ENCODE peak calls at places on chromosomes 6 and 20, in four cellular contexts. V is astrocyte of the spinal cord, N is nephron progenitor cell, T is fibroblast of mammary gland. B is an unnamed sample.

GRCh38 chr6:130337534-130337933 is 28.3 kb upstream of the TMEM200A start:
- DNase-seq in V (no peak), T (no peak), N (no peak), B (no peak)

GRCh38 chr6:41546475-41546865 is 289 bp downstream of the FOXP4 start:
- DNase-seq in N (no peak), T (peak; percentile 31), V (no peak), B (peak; percentile 68)

GRCh38 chr6:4172368-4172767 is 37.0 kb upstream of the ECI2 start:
- DNase-seq in V (no peak), N (no peak), T (no peak), B (no peak)

GRCh38 chr20:7650481-7650880 is 289.8 kb downstream of the HAO1 start:
- DNase-seq in N (no peak), T (peak; percentile 51), V (peak; percentile 74), B (no peak)

GRCh38 chr6:142592876-142593275 is 291.1 kb downstream of the ADGRG6 start:
- DNase-seq in T (peak; percentile 15), V (no peak), N (no peak), B (no peak)

GRCh38 chr6:138622967-138623366 is 123.7 kb upstream of the NHSL1 start:
- DNase-seq in T (no peak), V (no peak), N (no peak), B (no peak)

GRCh38 chr20:48406462-48407235 is 421.1 kb downstream of the PREX1 start:
- DNase-seq in N (no peak), V (no peak), T (peak; percentile 8), B (no peak)

GRCh38 chr20:2578430-2579192 is 42.2 kb downstream of the TMC2 start:
- DNase-seq in N (no peak), T (no peak), V (no peak), B (no peak)

GRCh38 chr20:7248392-7248992 is 481.0 kb downstream of the BMP2 start:
- DNase-seq in T (peak; percentile 5), N (no peak), V (no peak), B (no peak)

GRCh38 chr6:20327141-20327540 is 74.5 kb upstream of the E2F3 start:
- DNase-seq in T (no peak), V (no peak), N (no peak), B (no peak)

GRCh38 chr6:2055914-2056313 is 189.5 kb downstream of the GMDS start:
- DNase-seq in T (peak; percentile 51), N (no peak), V (no peak), B (no peak)

GRCh38 chr6:32183483-32184083 is 470 bp downstream of the AGER start:
- DNase-seq in V (no peak), T (no peak), N (no peak), B (no peak)

GRCh38 chr6:73073238-73073637 is 152.1 kb downstream of the KHDC1L start:
- DNase-seq in N (no peak), V (no peak), T (no peak), B (no peak)

GRCh38 chr20:35739294-35740163 is 2.5 kb downstream of the RBM39 start:
- DNase-seq in N (no peak), T (peak; percentile 62), V (peak; percentile 34), B (peak; percentile 60)

GRCh38 chr6:30894381-30894780 is 10.1 kb downstream of the DDR1 start:
- DNase-seq in V (no peak), T (no peak), N (no peak), B (no peak)

GRCh38 chr6:26575494-26575939 is 21.2 kb upstream of the ABT1 start:
- DNase-seq in T (peak; percentile 66), V (peak; percentile 24), N (no peak), B (no peak)

GRCh38 chr6:90194371-90194841 is 102.2 kb downstream of the BACH2 start:
- DNase-seq in N (no peak), T (peak; percentile 92), V (peak; percentile 85), B (no peak)

GRCh38 chr6:159094444-159095252 is 49.9 kb upstream of the TAGAP start:
- DNase-seq in V (no peak), N (no peak), T (no peak), B (no peak)

GRCh38 chr6:108944707-108945685 is 96.8 kb downstream of the ARMC2 start:
- DNase-seq in N (no peak), V (peak; percentile 92), T (peak; percentile 96), B (no peak)

GRCh38 chr6:93183513-93183912 is 235.8 kb downstream of the EPHA7 start:
- DNase-seq in N (no peak), T (no peak), V (no peak), B (no peak)

GRCh38 chr6:140009286-140009685 is 634.8 kb upstream of the CITED2 start:
- DNase-seq in V (no peak), T (no peak), N (no peak), B (no peak)

GRCh38 chr6:33858804-33859203 is 55.0 kb upstream of the MLN start:
- DNase-seq in T (no peak), N (no peak), V (no peak), B (no peak)

GRCh38 chr6:29887819-29888581 is 54.3 kb upstream of the HLA-A start:
- DNase-seq in T (peak; percentile 24), V (peak; percentile 15), N (peak; percentile 71), B (peak; percentile 77)

GRCh38 chr6:137315081-137315480 is 95.9 kb upstream of the IFNGR1 start:
- DNase-seq in V (no peak), N (no peak), T (no peak), B (no peak)

GRCh38 chr6:83183082-83183828 is 9.8 kb downstream of the PGM3 start:
- DNase-seq in N (no peak), V (peak; percentile 72), T (peak; percentile 98), B (no peak)

GRCh38 chr6:112503210-112503609 is 156.1 kb downstream of the RFPL4B start:
- DNase-seq in T (no peak), N (peak; percentile 30), V (peak; percentile 29), B (no peak)

GRCh38 chr6:83430606-83431544 is at the start of gene ME1:
- DNase-seq in N (peak; percentile 83), V (peak; percentile 78), T (peak; percentile 84), B (peak; percentile 78)

GRCh38 chr20:52047811-52048302 is 143.7 kb downstream of the ZFP64 start:
- DNase-seq in T (peak; percentile 55), V (peak; percentile 87), N (no peak), B (peak; percentile 7)

GRCh38 chr6:31270788-31271640 is 878 bp downstream of the HLA-C start:
- DNase-seq in N (peak; percentile 68), T (peak; percentile 25), V (peak; percentile 19), B (peak; percentile 73)

GRCh38 chr6:108260126-108260808 is 573 bp downstream of the SNX3 start:
- DNase-seq in N (peak; percentile 18), T (peak; percentile 54), V (peak; percentile 43), B (peak; percentile 18)

GRCh38 chr6:110874880-110875547 is 429 bp downstream of the AMD1 start:
- DNase-seq in T (no peak), V (no peak), N (peak; percentile 54), B (peak; percentile 64)

GRCh38 chr20:62032606-62033368 is 32.9 kb downstream of the TAF4 start:
- DNase-seq in N (no peak), T (peak; percentile 45), V (no peak), B (no peak)

GRCh38 chr6:19830171-19830570 is 7.0 kb upstream of the ID4 start:
- DNase-seq in T (peak; percentile 52), N (no peak), V (no peak), B (no peak)

GRCh38 chr6:146090474-146090873 is 61.6 kb downstream of the GRM1 start:
- DNase-seq in V (peak; percentile 82), T (peak; percentile 3), N (no peak), B (no peak)

GRCh38 chr20:17967595-17968365 is 814 bp downstream of the SNX5 start:
- DNase-seq in N (no peak), V (peak; percentile 59), T (peak; percentile 57), B (no peak)

GRCh38 chr6:147675281-147675680 is 166.8 kb downstream of the SAMD5 start:
- DNase-seq in N (no peak), T (peak; percentile 60), V (peak; percentile 52), B (no peak)

GRCh38 chr20:46058656-46059281 is 29.8 kb downstream of the SLC12A5 start:
- DNase-seq in N (peak; percentile 48), V (no peak), T (no peak), B (no peak)

GRCh38 chr20:46056970-46057855 is 28.2 kb downstream of the SLC12A5 start:
- DNase-seq in T (peak; percentile 35), V (peak; percentile 48), N (peak; percentile 93), B (no peak)

GRCh38 chr20:46060301-46060881 is 29.4 kb downstream of the NCOA5 start:
- DNase-seq in N (no peak), T (no peak), V (no peak), B (no peak)

GRCh38 chr20:46056027-46056833 is 27.2 kb downstream of the SLC12A5 start:
- DNase-seq in V (no peak), N (no peak), T (no peak), B (no peak)

DNA sequence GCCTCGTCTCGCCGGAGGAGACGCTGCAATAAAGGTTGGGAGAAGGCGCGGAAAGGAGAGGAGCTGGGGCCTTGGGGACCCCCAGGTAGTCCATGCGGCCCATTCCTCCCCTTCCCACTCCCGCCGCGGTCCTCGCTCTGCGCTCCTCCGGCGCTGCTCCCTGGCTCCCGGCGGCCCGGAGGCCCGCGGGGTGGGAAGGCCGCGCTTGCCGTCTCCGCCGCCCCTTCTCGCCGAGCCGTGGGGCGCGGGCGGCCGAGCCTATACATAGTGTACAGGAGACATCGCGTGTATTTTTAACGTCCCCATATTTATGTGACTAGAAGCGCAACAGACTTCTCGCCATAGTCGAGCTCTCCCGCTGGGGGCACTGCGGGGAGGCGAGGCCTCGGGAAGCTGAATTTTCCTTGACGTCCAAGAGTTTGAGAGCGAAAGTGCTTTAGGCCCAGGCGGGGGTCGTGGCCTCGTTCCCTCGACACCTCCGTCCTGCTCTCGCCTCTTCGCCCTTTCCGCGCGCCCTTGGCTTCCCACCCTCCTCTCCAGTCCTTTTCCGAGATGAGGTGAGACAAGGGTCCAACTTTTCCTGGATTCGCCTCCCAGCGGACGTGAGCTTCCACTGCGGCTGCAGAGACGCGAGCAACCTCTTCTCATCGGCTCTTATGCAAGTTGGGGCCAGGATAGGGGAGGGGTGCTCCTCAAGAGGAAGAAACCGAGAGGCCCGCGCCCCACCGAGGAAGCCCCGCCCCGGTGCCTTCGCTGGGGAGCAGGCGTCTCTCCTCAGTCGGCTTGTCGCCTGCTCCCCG is 29.0 kb downstream of the SLC12A5 start:
- DNase-seq in V (peak; percentile 24), N (peak; percentile 44), T (peak; percentile 49), B (no peak)
- TF ChIP-seq CTCF in V (peak; percentile 21), N (peak; percentile 34), T (peak; percentile 33), B (no peak)

GRCh38 chr6:52503344-52503747 is 73.5 kb downstream of the TRAM2 start:
- DNase-seq in V (peak; percentile 51), T (no peak), N (peak; percentile 26), B (peak; percentile 32)
- TF ChIP-seq CTCF in V (peak; percentile 33), T (no peak), N (no peak), B (peak; percentile 32)

GRCh38 chr6:157982580-157983438 is 1.1 kb downstream of the SYNJ2 start:
- DNase-seq in V (peak; percentile 53), T (peak; percentile 59), N (no peak), B (peak; percentile 49)
- TF ChIP-seq CTCF in V (peak; percentile 42), T (peak; percentile 48), N (no peak), B (peak; percentile 20)

DNA sequence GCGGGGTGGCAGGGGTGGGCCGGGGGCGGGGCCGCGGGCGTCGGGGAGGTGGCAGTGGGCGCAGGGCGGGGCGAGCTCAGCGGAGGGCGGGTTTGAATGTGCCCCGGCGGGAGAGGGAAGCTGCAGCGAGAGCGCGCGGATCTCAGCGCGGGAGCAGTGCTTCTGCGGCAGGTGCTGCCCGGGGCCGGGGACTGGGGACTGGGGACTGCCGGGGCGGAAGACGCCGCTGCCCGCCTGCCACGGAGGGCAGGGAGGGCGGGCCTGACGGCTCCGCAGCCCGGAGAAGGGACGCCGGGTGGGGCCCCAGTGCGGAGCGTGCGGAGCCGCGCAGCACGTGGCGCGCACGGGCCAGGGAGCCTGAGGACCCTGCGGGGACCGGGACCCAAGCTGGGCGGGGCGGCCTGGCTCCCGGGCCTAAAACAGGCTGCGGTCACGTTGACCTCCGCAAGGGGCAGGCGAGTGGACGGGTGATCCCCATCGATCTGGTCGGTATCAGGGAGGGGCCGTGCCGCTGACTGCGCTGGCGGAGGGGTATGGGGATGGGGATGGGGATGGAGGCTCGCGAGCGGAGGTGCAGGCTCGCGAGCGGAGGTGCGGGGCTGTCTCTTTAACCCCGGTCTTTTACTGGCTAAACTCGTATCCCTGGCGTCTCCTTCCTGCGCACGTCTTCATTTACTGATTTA is at the start of gene SLC29A1:
- DNase-seq in T (no peak), V (peak; percentile 33), N (peak; percentile 86), B (peak; percentile 91)
- TF ChIP-seq CTCF in T (no peak), V (no peak), N (peak; percentile 33), B (peak; percentile 68)

B was measured in Calu3.